ENCODE peak calls at places on chromosome 22, in ten cellular contexts. Q, V, D, I, W, S, F, O, T and X are unnamed samples.

GRCh38 chr22:50250555-50251471 is at the start of gene HDAC10:
- DNase-seq in Q (no peak), V (peak), D (peak), I (peak), W (peak), S (peak), F (peak), O (peak), T (peak), X (peak)

GRCh38 chr22:28053871-28054621 is 135.0 kb upstream of the PITPNB start:
- DNase-seq in Q (no peak), V (no peak), D (no peak), I (no peak), W (peak), S (no peak), F (no peak), O (no peak), T (no peak), X (no peak)

GRCh38 chr22:41092847-41093371 is 517 bp downstream of the EP300 start:
- DNase-seq in Q (peak), V (peak), D (peak), I (peak), W (peak), S (peak), F (peak), O (peak), T (peak), X (peak)

GRCh38 chr22:22316589-22316988 is 72.0 kb downstream of the VPREB1 start:
- DNase-seq in Q (no peak), V (no peak), D (no peak), I (no peak), W (no peak), S (no peak), F (no peak), O (no peak), T (no peak), X (no peak)

GRCh38 chr22:24951942-24952836 is at the start of gene KIAA1671:
- DNase-seq in Q (peak), V (peak), D (peak), I (peak), W (peak), S (peak), F (peak), O (peak), T (peak), X (peak)

GRCh38 chr22:38866399-38867123 is 5.5 kb downstream of the CBX6 start:
- DNase-seq in Q (no peak), V (no peak), D (no peak), I (no peak), W (no peak), S (no peak), F (no peak), O (no peak), T (no peak), X (no peak)

GRCh38 chr22:38843201-38843715 is 570 bp downstream of the NPTXR start:
- DNase-seq in Q (peak), V (peak), D (peak), I (peak), W (peak), S (peak), F (peak), O (peak), T (peak), X (peak)

GRCh38 chr22:43293259-43293658 is 49.9 kb downstream of the SCUBE1 start:
- DNase-seq in Q (no peak), V (no peak), D (no peak), I (no peak), W (no peak), S (no peak), F (no peak), O (no peak), T (no peak), X (no peak)

GRCh38 chr22:17234144-17234623 is 14.9 kb upstream of the ADA2 start:
- DNase-seq in Q (no peak), V (no peak), D (no peak), I (no peak), W (no peak), S (no peak), F (no peak), O (no peak), T (peak), X (peak)

GRCh38 chr22:26461188-26461810 is 22.3 kb downstream of the HPS4 start:
- DNase-seq in Q (peak), V (peak), D (peak), I (peak), W (peak), S (peak), F (peak), O (peak), T (peak), X (peak)

GRCh38 chr22:21446128-21446826 is 20.9 kb upstream of the TMEM191C start:
- DNase-seq in Q (no peak), V (no peak), D (no peak), I (peak), W (no peak), S (no peak), F (peak), O (no peak), T (no peak), X (no peak)

GRCh38 chr22:41770715-41771452 is 29.6 kb upstream of the CCDC134 start:
- DNase-seq in Q (no peak), V (no peak), D (no peak), I (no peak), W (no peak), S (peak), F (no peak), O (no peak), T (no peak), X (no peak)

GRCh38 chr22:24592846-24593809 is at the start of gene LRRC75B:
- DNase-seq in Q (peak), V (peak), D (no peak), I (peak), W (peak), S (peak), F (no peak), O (peak), T (peak), X (peak)

GRCh38 chr22:46501701-46502100 is 35.7 kb downstream of the CELSR1 start:
- DNase-seq in Q (no peak), V (no peak), D (no peak), I (no peak), W (peak), S (peak), F (no peak), O (no peak), T (peak), X (no peak)

GRCh38 chr22:44599084-44599483 is 101.1 kb upstream of the RTL6 start:
- DNase-seq in Q (no peak), V (no peak), D (no peak), I (no peak), W (no peak), S (no peak), F (no peak), O (no peak), T (no peak), X (no peak)

GRCh38 chr22:24555160-24555495 is 190 bp upstream of the GUCD1 start:
- DNase-seq in Q (peak), V (peak), D (peak), I (peak), W (peak), S (peak), F (peak), O (peak), T (peak), X (peak)

GRCh38 chr22:45452565-45453449 is 39.3 kb downstream of the RIBC2 start:
- DNase-seq in Q (no peak), V (no peak), D (no peak), I (no peak), W (peak), S (no peak), F (no peak), O (no peak), T (no peak), X (no peak)

GRCh38 chr22:31977141-31977781 is 32.9 kb downstream of the YWHAH start:
- DNase-seq in Q (peak), V (peak), D (peak), I (peak), W (peak), S (peak), F (peak), O (peak), T (peak), X (peak)

GRCh38 chr22:35133702-35134395 is 67.9 kb downstream of the ISX start:
- DNase-seq in Q (no peak), V (no peak), D (no peak), I (no peak), W (no peak), S (no peak), F (no peak), O (no peak), T (no peak), X (peak)

GRCh38 chr22:44357962-44358553 is 45.3 kb upstream of the SHISAL1 start:
- DNase-seq in Q (no peak), V (no peak), D (no peak), I (no peak), W (peak), S (peak), F (no peak), O (no peak), T (no peak), X (peak)

GRCh38 chr22:38032681-38033521 is 24.3 kb upstream of the PICK1 start:
- DNase-seq in Q (no peak), V (no peak), D (no peak), I (no peak), W (peak), S (peak), F (no peak), O (no peak), T (no peak), X (no peak)

GRCh38 chr22:37189011-37189466 is 992 bp upstream of the C1QTNF6 start:
- DNase-seq in Q (no peak), V (no peak), D (no peak), I (no peak), W (no peak), S (peak), F (no peak), O (no peak), T (peak), X (no peak)

GRCh38 chr22:43345761-43346261 is 2.6 kb upstream of the SCUBE1 start:
- DNase-seq in Q (no peak), V (no peak), D (no peak), I (no peak), W (no peak), S (no peak), F (no peak), O (no peak), T (no peak), X (no peak)